ENCODE peak calls at places on chromosome 9, in eight cellular contexts. One of them, this sample, is unnamed.

GRCh38 chr9:126155756-126156664 is 170.6 kb upstream of the MVB12B start:
- DNase-seq in M059J: no peak
- DNase-seq in head of caudate nucleus: no peak
- DNase-seq in upper lobe of right lung: peak
- DNase-seq in caudate nucleus: no peak
- DNase-seq in tibial nerve: no peak
- DNase-seq in iPS-NIHi11: no peak
- DNase-seq in left cardiac atrium: no peak
- DNase-seq in this sample: no peak

GRCh38 chr9:93071464-93071863 is 13.0 kb downstream of the SUSD3 start:
- DNase-seq in M059J: peak
- DNase-seq in head of caudate nucleus: no peak
- DNase-seq in upper lobe of right lung: no peak
- DNase-seq in caudate nucleus: no peak
- DNase-seq in tibial nerve: no peak
- DNase-seq in iPS-NIHi11: peak
- DNase-seq in left cardiac atrium: no peak
- DNase-seq in this sample: no peak

GRCh38 chr9:13596383-13596970 is 317.0 kb upstream of the MPDZ start:
- DNase-seq in M059J: no peak
- DNase-seq in head of caudate nucleus: no peak
- DNase-seq in upper lobe of right lung: no peak
- DNase-seq in caudate nucleus: no peak
- DNase-seq in tibial nerve: no peak
- DNase-seq in iPS-NIHi11: no peak
- DNase-seq in left cardiac atrium: no peak
- DNase-seq in this sample: no peak

GRCh38 chr9:91991621-91992435 is 41.8 kb upstream of the ROR2 start:
- DNase-seq in M059J: peak
- DNase-seq in head of caudate nucleus: no peak
- DNase-seq in upper lobe of right lung: no peak
- DNase-seq in caudate nucleus: no peak
- DNase-seq in tibial nerve: no peak
- DNase-seq in iPS-NIHi11: no peak
- DNase-seq in left cardiac atrium: no peak
- DNase-seq in this sample: no peak

GRCh38 chr9:91740713-91741112 is 209.3 kb downstream of the ROR2 start:
- DNase-seq in M059J: peak
- DNase-seq in head of caudate nucleus: no peak
- DNase-seq in upper lobe of right lung: no peak
- DNase-seq in caudate nucleus: no peak
- DNase-seq in tibial nerve: no peak
- DNase-seq in iPS-NIHi11: no peak
- DNase-seq in left cardiac atrium: peak
- DNase-seq in this sample: peak

GRCh38 chr9:127102788-127103187 is 19.6 kb downstream of the ANGPTL2 start:
- DNase-seq in M059J: no peak
- DNase-seq in head of caudate nucleus: no peak
- DNase-seq in upper lobe of right lung: no peak
- DNase-seq in caudate nucleus: no peak
- DNase-seq in tibial nerve: no peak
- DNase-seq in iPS-NIHi11: no peak
- DNase-seq in left cardiac atrium: no peak
- DNase-seq in this sample: no peak

GRCh38 chr9:104802110-104802509 is 38.2 kb downstream of the NIPSNAP3B start:
- DNase-seq in M059J: no peak
- DNase-seq in head of caudate nucleus: no peak
- DNase-seq in upper lobe of right lung: no peak
- DNase-seq in caudate nucleus: no peak
- DNase-seq in tibial nerve: no peak
- DNase-seq in iPS-NIHi11: no peak
- DNase-seq in left cardiac atrium: no peak
- DNase-seq in this sample: no peak

GRCh38 chr9:113898596-113898995 is 22.5 kb downstream of the ZNF618 start:
- DNase-seq in M059J: no peak
- DNase-seq in head of caudate nucleus: no peak
- DNase-seq in upper lobe of right lung: no peak
- DNase-seq in caudate nucleus: no peak
- DNase-seq in tibial nerve: no peak
- DNase-seq in iPS-NIHi11: no peak
- DNase-seq in left cardiac atrium: no peak
- DNase-seq in this sample: no peak

GRCh38 chr9:8772302-8772701 is 972.7 kb upstream of the DMAC1 start:
- DNase-seq in M059J: no peak
- DNase-seq in head of caudate nucleus: no peak
- DNase-seq in upper lobe of right lung: no peak
- DNase-seq in caudate nucleus: no peak
- DNase-seq in tibial nerve: no peak
- DNase-seq in iPS-NIHi11: no peak
- DNase-seq in left cardiac atrium: no peak
- DNase-seq in this sample: no peak

GRCh38 chr9:127664678-127665507 is 41.9 kb upstream of the CFAP157 start:
- DNase-seq in M059J: no peak
- DNase-seq in head of caudate nucleus: no peak
- DNase-seq in upper lobe of right lung: no peak
- DNase-seq in caudate nucleus: no peak
- DNase-seq in tibial nerve: no peak
- DNase-seq in iPS-NIHi11: no peak
- DNase-seq in left cardiac atrium: peak
- DNase-seq in this sample: peak

GRCh38 chr9:32571969-32572899 is 725 bp downstream of the NDUFB6 start:
- DNase-seq in M059J: peak
- DNase-seq in head of caudate nucleus: peak
- DNase-seq in upper lobe of right lung: no peak
- DNase-seq in caudate nucleus: no peak
- DNase-seq in tibial nerve: no peak
- DNase-seq in iPS-NIHi11: peak
- DNase-seq in left cardiac atrium: peak
- DNase-seq in this sample: peak

GRCh38 chr9:87599901-87600610 is 102.4 kb downstream of the DAPK1 start:
- DNase-seq in M059J: peak
- DNase-seq in head of caudate nucleus: no peak
- DNase-seq in upper lobe of right lung: no peak
- DNase-seq in caudate nucleus: no peak
- DNase-seq in tibial nerve: no peak
- DNase-seq in iPS-NIHi11: no peak
- DNase-seq in left cardiac atrium: no peak
- DNase-seq in this sample: no peak

GRCh38 chr9:132234501-132235045 is 72.7 kb downstream of the NTNG2 start:
- DNase-seq in M059J: no peak
- DNase-seq in head of caudate nucleus: no peak
- DNase-seq in upper lobe of right lung: no peak
- DNase-seq in caudate nucleus: no peak
- DNase-seq in tibial nerve: no peak
- DNase-seq in iPS-NIHi11: no peak
- DNase-seq in left cardiac atrium: no peak
- DNase-seq in this sample: no peak

GRCh38 chr9:135050072-135050990 is 37.1 kb upstream of the OLFM1 start:
- DNase-seq in M059J: no peak
- DNase-seq in head of caudate nucleus: peak
- DNase-seq in upper lobe of right lung: peak
- DNase-seq in caudate nucleus: no peak
- DNase-seq in tibial nerve: no peak
- DNase-seq in iPS-NIHi11: no peak
- DNase-seq in left cardiac atrium: no peak
- DNase-seq in this sample: no peak

GRCh38 chr9:33311953-33312352 is 21.6 kb downstream of the NFX1 start:
- DNase-seq in M059J: peak
- DNase-seq in head of caudate nucleus: no peak
- DNase-seq in upper lobe of right lung: no peak
- DNase-seq in caudate nucleus: no peak
- DNase-seq in tibial nerve: no peak
- DNase-seq in iPS-NIHi11: no peak
- DNase-seq in left cardiac atrium: no peak
- DNase-seq in this sample: no peak

GRCh38 chr9:121975801-121976277 is 117.3 kb downstream of the TTLL11 start:
- DNase-seq in M059J: peak
- DNase-seq in head of caudate nucleus: no peak
- DNase-seq in upper lobe of right lung: no peak
- DNase-seq in caudate nucleus: no peak
- DNase-seq in tibial nerve: no peak
- DNase-seq in iPS-NIHi11: no peak
- DNase-seq in left cardiac atrium: no peak
- DNase-seq in this sample: no peak

GRCh38 chr9:22446950-22447606 is 454 bp downstream of the DMRTA1 start:
- DNase-seq in M059J: peak
- DNase-seq in head of caudate nucleus: peak
- DNase-seq in upper lobe of right lung: peak
- DNase-seq in caudate nucleus: no peak
- DNase-seq in tibial nerve: no peak
- DNase-seq in iPS-NIHi11: peak
- DNase-seq in left cardiac atrium: peak
- DNase-seq in this sample: no peak

GRCh38 chr9:120480707-120481106 is 99.3 kb downstream of the CDK5RAP2 start:
- DNase-seq in M059J: peak
- DNase-seq in head of caudate nucleus: no peak
- DNase-seq in upper lobe of right lung: no peak
- DNase-seq in caudate nucleus: no peak
- DNase-seq in tibial nerve: no peak
- DNase-seq in iPS-NIHi11: no peak
- DNase-seq in left cardiac atrium: no peak
- DNase-seq in this sample: no peak

GRCh38 chr9:104108315-104108714 is 14.2 kb downstream of the SMC2 start:
- DNase-seq in M059J: no peak
- DNase-seq in head of caudate nucleus: no peak
- DNase-seq in upper lobe of right lung: no peak
- DNase-seq in caudate nucleus: no peak
- DNase-seq in tibial nerve: no peak
- DNase-seq in iPS-NIHi11: no peak
- DNase-seq in left cardiac atrium: no peak
- DNase-seq in this sample: no peak

GRCh38 chr9:112764837-112765236 is 14.3 kb downstream of the SNX30 start:
- DNase-seq in M059J: no peak
- DNase-seq in head of caudate nucleus: no peak
- DNase-seq in upper lobe of right lung: no peak
- DNase-seq in caudate nucleus: no peak
- DNase-seq in tibial nerve: no peak
- DNase-seq in iPS-NIHi11: peak
- DNase-seq in left cardiac atrium: no peak
- DNase-seq in this sample: no peak

GRCh38 chr9:126443144-126443543 is 116.5 kb downstream of the MVB12B start:
- DNase-seq in M059J: no peak
- DNase-seq in head of caudate nucleus: peak
- DNase-seq in upper lobe of right lung: no peak
- DNase-seq in caudate nucleus: no peak
- DNase-seq in tibial nerve: no peak
- DNase-seq in iPS-NIHi11: no peak
- DNase-seq in left cardiac atrium: no peak
- DNase-seq in this sample: no peak

GRCh38 chr9:114310471-114311450 is 12.1 kb upstream of the ORM1 start:
- DNase-seq in M059J: no peak
- DNase-seq in head of caudate nucleus: no peak
- DNase-seq in upper lobe of right lung: peak
- DNase-seq in caudate nucleus: no peak
- DNase-seq in tibial nerve: no peak
- DNase-seq in iPS-NIHi11: no peak
- DNase-seq in left cardiac atrium: no peak
- DNase-seq in this sample: no peak

GRCh38 chr9:79973627-79974026 is 401.9 kb downstream of the TLE4 start:
- DNase-seq in M059J: no peak
- DNase-seq in head of caudate nucleus: no peak
- DNase-seq in upper lobe of right lung: no peak
- DNase-seq in caudate nucleus: no peak
- DNase-seq in tibial nerve: no peak
- DNase-seq in iPS-NIHi11: no peak
- DNase-seq in left cardiac atrium: no peak
- DNase-seq in this sample: no peak

GRCh38 chr9:88784960-88785359 is 206.3 kb upstream of the S1PR3 start:
- DNase-seq in M059J: no peak
- DNase-seq in head of caudate nucleus: no peak
- DNase-seq in upper lobe of right lung: no peak
- DNase-seq in caudate nucleus: no peak
- DNase-seq in tibial nerve: no peak
- DNase-seq in iPS-NIHi11: no peak
- DNase-seq in left cardiac atrium: no peak
- DNase-seq in this sample: no peak

GRCh38 chr9:125626187-125626586 is 80.8 kb downstream of the MAPKAP1 start:
- DNase-seq in M059J: peak
- DNase-seq in head of caudate nucleus: no peak
- DNase-seq in upper lobe of right lung: no peak
- DNase-seq in caudate nucleus: no peak
- DNase-seq in tibial nerve: no peak
- DNase-seq in iPS-NIHi11: no peak
- DNase-seq in left cardiac atrium: no peak
- DNase-seq in this sample: no peak

GRCh38 chr9:137757139-137757538 is 120.4 kb upstream of the CACNA1B start:
- DNase-seq in M059J: peak
- DNase-seq in head of caudate nucleus: no peak
- DNase-seq in upper lobe of right lung: no peak
- DNase-seq in caudate nucleus: no peak
- DNase-seq in tibial nerve: no peak
- DNase-seq in iPS-NIHi11: no peak
- DNase-seq in left cardiac atrium: peak
- DNase-seq in this sample: no peak

GRCh38 chr9:88355166-88355565 is 33.1 kb upstream of the SPIN1 start:
- DNase-seq in M059J: peak
- DNase-seq in head of caudate nucleus: no peak
- DNase-seq in upper lobe of right lung: no peak
- DNase-seq in caudate nucleus: no peak
- DNase-seq in tibial nerve: no peak
- DNase-seq in iPS-NIHi11: no peak
- DNase-seq in left cardiac atrium: no peak
- DNase-seq in this sample: no peak

GRCh38 chr9:71767421-71768321 is 642 bp downstream of the CEMIP2 start:
- DNase-seq in M059J: peak
- DNase-seq in head of caudate nucleus: no peak
- DNase-seq in upper lobe of right lung: peak
- DNase-seq in caudate nucleus: no peak
- DNase-seq in tibial nerve: no peak
- DNase-seq in iPS-NIHi11: no peak
- DNase-seq in left cardiac atrium: peak
- DNase-seq in this sample: no peak

GRCh38 chr9:880725-881124 is 39.2 kb downstream of the DMRT1 start:
- DNase-seq in M059J: no peak
- DNase-seq in head of caudate nucleus: no peak
- DNase-seq in upper lobe of right lung: no peak
- DNase-seq in caudate nucleus: no peak
- DNase-seq in tibial nerve: no peak
- DNase-seq in iPS-NIHi11: no peak
- DNase-seq in left cardiac atrium: no peak
- DNase-seq in this sample: no peak

GRCh38 chr9:23194281-23194680 is 631.8 kb downstream of the ELAVL2 start:
- DNase-seq in M059J: no peak
- DNase-seq in head of caudate nucleus: no peak
- DNase-seq in upper lobe of right lung: no peak
- DNase-seq in caudate nucleus: no peak
- DNase-seq in tibial nerve: no peak
- DNase-seq in iPS-NIHi11: no peak
- DNase-seq in left cardiac atrium: no peak
- DNase-seq in this sample: no peak

GRCh38 chr9:108691614-108692013 is 164.2 kb downstream of the ACTL7B start:
- DNase-seq in M059J: no peak
- DNase-seq in head of caudate nucleus: no peak
- DNase-seq in upper lobe of right lung: no peak
- DNase-seq in caudate nucleus: no peak
- DNase-seq in tibial nerve: no peak
- DNase-seq in iPS-NIHi11: no peak
- DNase-seq in left cardiac atrium: no peak
- DNase-seq in this sample: no peak

GRCh38 chr9:130845901-130846381 is 10.9 kb downstream of the ABL1 start:
- DNase-seq in M059J: peak
- DNase-seq in head of caudate nucleus: no peak
- DNase-seq in upper lobe of right lung: no peak
- DNase-seq in caudate nucleus: no peak
- DNase-seq in tibial nerve: no peak
- DNase-seq in iPS-NIHi11: no peak
- DNase-seq in left cardiac atrium: no peak
- DNase-seq in this sample: no peak

This sample was measured in hippocampal formation.